ENCODE peak calls at places on chromosomes 11 and 22, in ten cellular contexts. One of them, this sample, is unnamed.

GRCh38 chr11:69828276-69828970 is 9.2 kb upstream of the FGF3 start:
- DNase-seq in activated T-cell treated with anti-CD3 and anti-CD28 coated beads, Interleukin-2, amount 50 U/mL, for 72 hours: no peak
- DNase-seq in naive B cell: no peak
- DNase-seq in SJSA1: no peak
- DNase-seq in AML-193: no peak
- DNase-seq in Calu3: no peak
- DNase-seq in skeletal muscle cell: no peak
- DNase-seq in C1 segment of cervical spinal cord: no peak
- DNase-seq in stimulated activated CD4-positive, alpha-beta T cell treated with anti-CD3 and anti-CD28 coated beads, Interleukin-12 subunit alpha, Interleukin-12 subunit beta, amount 100 ng/mL, for 24 hours: no peak
- DNase-seq in HEK293T: no peak
- DNase-seq in this sample: no peak

GRCh38 chr11:10108901-10109665 is 184.9 kb downstream of the SBF2 start:
- DNase-seq in activated T-cell treated with anti-CD3 and anti-CD28 coated beads, Interleukin-2, amount 50 U/mL, for 72 hours: no peak
- DNase-seq in naive B cell: no peak
- DNase-seq in SJSA1: no peak
- DNase-seq in AML-193: no peak
- DNase-seq in Calu3: no peak
- DNase-seq in skeletal muscle cell: peak; percentile 64
- DNase-seq in C1 segment of cervical spinal cord: no peak
- DNase-seq in stimulated activated CD4-positive, alpha-beta T cell treated with anti-CD3 and anti-CD28 coated beads, Interleukin-12 subunit alpha, Interleukin-12 subunit beta, amount 100 ng/mL, for 24 hours: no peak
- DNase-seq in HEK293T: no peak
- DNase-seq in this sample: no peak

GRCh38 chr11:18958221-18958910 is 19.2 kb upstream of the MRGPRX1 start:
- DNase-seq in activated T-cell treated with anti-CD3 and anti-CD28 coated beads, Interleukin-2, amount 50 U/mL, for 72 hours: no peak
- DNase-seq in naive B cell: no peak
- DNase-seq in SJSA1: no peak
- DNase-seq in AML-193: no peak
- DNase-seq in Calu3: peak; percentile 24
- DNase-seq in skeletal muscle cell: no peak
- DNase-seq in C1 segment of cervical spinal cord: no peak
- DNase-seq in stimulated activated CD4-positive, alpha-beta T cell treated with anti-CD3 and anti-CD28 coated beads, Interleukin-12 subunit alpha, Interleukin-12 subunit beta, amount 100 ng/mL, for 24 hours: no peak
- DNase-seq in HEK293T: no peak
- DNase-seq in this sample: no peak

GRCh38 chr11:64677441-64678023 is 45.5 kb downstream of the NRXN2 start:
- DNase-seq in activated T-cell treated with anti-CD3 and anti-CD28 coated beads, Interleukin-2, amount 50 U/mL, for 72 hours: no peak
- DNase-seq in naive B cell: no peak
- DNase-seq in SJSA1: no peak
- DNase-seq in AML-193: no peak
- DNase-seq in Calu3: no peak
- DNase-seq in skeletal muscle cell: no peak
- DNase-seq in C1 segment of cervical spinal cord: no peak
- DNase-seq in stimulated activated CD4-positive, alpha-beta T cell treated with anti-CD3 and anti-CD28 coated beads, Interleukin-12 subunit alpha, Interleukin-12 subunit beta, amount 100 ng/mL, for 24 hours: no peak
- DNase-seq in HEK293T: no peak
- DNase-seq in this sample: no peak

GRCh38 chr22:24247011-24247507 is 2.2 kb upstream of the GGT5 start:
- DNase-seq in activated T-cell treated with anti-CD3 and anti-CD28 coated beads, Interleukin-2, amount 50 U/mL, for 72 hours: no peak
- DNase-seq in naive B cell: no peak
- DNase-seq in SJSA1: no peak
- DNase-seq in AML-193: no peak
- DNase-seq in Calu3: no peak
- DNase-seq in skeletal muscle cell: no peak
- DNase-seq in C1 segment of cervical spinal cord: no peak
- DNase-seq in stimulated activated CD4-positive, alpha-beta T cell treated with anti-CD3 and anti-CD28 coated beads, Interleukin-12 subunit alpha, Interleukin-12 subunit beta, amount 100 ng/mL, for 24 hours: no peak
- DNase-seq in HEK293T: peak; percentile 8
- DNase-seq in this sample: no peak

GRCh38 chr11:125918140-125918840 is 14.0 kb downstream of the DDX25 start:
- DNase-seq in activated T-cell treated with anti-CD3 and anti-CD28 coated beads, Interleukin-2, amount 50 U/mL, for 72 hours: no peak
- DNase-seq in naive B cell: no peak
- DNase-seq in SJSA1: no peak
- DNase-seq in AML-193: no peak
- DNase-seq in Calu3: no peak
- DNase-seq in skeletal muscle cell: no peak
- DNase-seq in C1 segment of cervical spinal cord: no peak
- DNase-seq in stimulated activated CD4-positive, alpha-beta T cell treated with anti-CD3 and anti-CD28 coated beads, Interleukin-12 subunit alpha, Interleukin-12 subunit beta, amount 100 ng/mL, for 24 hours: no peak
- DNase-seq in HEK293T: no peak
- DNase-seq in this sample: no peak

GRCh38 chr22:24046024-24046423 is 34.9 kb downstream of the CABIN1 start:
- DNase-seq in activated T-cell treated with anti-CD3 and anti-CD28 coated beads, Interleukin-2, amount 50 U/mL, for 72 hours: no peak
- DNase-seq in naive B cell: no peak
- DNase-seq in SJSA1: no peak
- DNase-seq in AML-193: no peak
- DNase-seq in Calu3: no peak
- DNase-seq in skeletal muscle cell: no peak
- DNase-seq in C1 segment of cervical spinal cord: no peak
- DNase-seq in stimulated activated CD4-positive, alpha-beta T cell treated with anti-CD3 and anti-CD28 coated beads, Interleukin-12 subunit alpha, Interleukin-12 subunit beta, amount 100 ng/mL, for 24 hours: no peak
- DNase-seq in HEK293T: no peak
- DNase-seq in this sample: no peak

GRCh38 chr11:85589373-85589772 is 37.8 kb downstream of the DLG2 start:
- DNase-seq in activated T-cell treated with anti-CD3 and anti-CD28 coated beads, Interleukin-2, amount 50 U/mL, for 72 hours: no peak
- DNase-seq in naive B cell: no peak
- DNase-seq in SJSA1: no peak
- DNase-seq in AML-193: no peak
- DNase-seq in Calu3: no peak
- DNase-seq in skeletal muscle cell: no peak
- DNase-seq in C1 segment of cervical spinal cord: no peak
- DNase-seq in stimulated activated CD4-positive, alpha-beta T cell treated with anti-CD3 and anti-CD28 coated beads, Interleukin-12 subunit alpha, Interleukin-12 subunit beta, amount 100 ng/mL, for 24 hours: no peak
- DNase-seq in HEK293T: no peak
- DNase-seq in this sample: no peak

GRCh38 chr11:40328890-40329617 is 1130.4 kb downstream of the LRRC4C start:
- DNase-seq in activated T-cell treated with anti-CD3 and anti-CD28 coated beads, Interleukin-2, amount 50 U/mL, for 72 hours: no peak
- DNase-seq in naive B cell: no peak
- DNase-seq in SJSA1: peak; percentile 97
- DNase-seq in AML-193: no peak
- DNase-seq in Calu3: peak; percentile 26
- DNase-seq in skeletal muscle cell: peak; percentile 99
- DNase-seq in C1 segment of cervical spinal cord: no peak
- DNase-seq in stimulated activated CD4-positive, alpha-beta T cell treated with anti-CD3 and anti-CD28 coated beads, Interleukin-12 subunit alpha, Interleukin-12 subunit beta, amount 100 ng/mL, for 24 hours: no peak
- DNase-seq in HEK293T: no peak
- DNase-seq in this sample: no peak

GRCh38 chr11:114061053-114062049 is 1.8 kb downstream of the ZBTB16 start:
- DNase-seq in activated T-cell treated with anti-CD3 and anti-CD28 coated beads, Interleukin-2, amount 50 U/mL, for 72 hours: no peak
- DNase-seq in naive B cell: no peak
- DNase-seq in SJSA1: no peak
- DNase-seq in AML-193: peak; percentile 49
- DNase-seq in Calu3: no peak
- DNase-seq in skeletal muscle cell: no peak
- DNase-seq in C1 segment of cervical spinal cord: peak; percentile 52
- DNase-seq in stimulated activated CD4-positive, alpha-beta T cell treated with anti-CD3 and anti-CD28 coated beads, Interleukin-12 subunit alpha, Interleukin-12 subunit beta, amount 100 ng/mL, for 24 hours: no peak
- DNase-seq in HEK293T: peak; percentile 33
- DNase-seq in this sample: no peak

GRCh38 chr11:64001552-64002427 is 15.6 kb downstream of the OTUB1 start:
- DNase-seq in activated T-cell treated with anti-CD3 and anti-CD28 coated beads, Interleukin-2, amount 50 U/mL, for 72 hours: no peak
- DNase-seq in naive B cell: no peak
- DNase-seq in SJSA1: no peak
- DNase-seq in AML-193: no peak
- DNase-seq in Calu3: no peak
- DNase-seq in skeletal muscle cell: no peak
- DNase-seq in C1 segment of cervical spinal cord: no peak
- DNase-seq in stimulated activated CD4-positive, alpha-beta T cell treated with anti-CD3 and anti-CD28 coated beads, Interleukin-12 subunit alpha, Interleukin-12 subunit beta, amount 100 ng/mL, for 24 hours: no peak
- DNase-seq in HEK293T: no peak
- DNase-seq in this sample: no peak

GRCh38 chr11:19079643-19080440 is 19.3 kb upstream of the MRGPRX2 start:
- DNase-seq in activated T-cell treated with anti-CD3 and anti-CD28 coated beads, Interleukin-2, amount 50 U/mL, for 72 hours: no peak
- DNase-seq in naive B cell: no peak
- DNase-seq in SJSA1: no peak
- DNase-seq in AML-193: no peak
- DNase-seq in Calu3: peak; percentile 70
- DNase-seq in skeletal muscle cell: peak; percentile 84
- DNase-seq in C1 segment of cervical spinal cord: no peak
- DNase-seq in stimulated activated CD4-positive, alpha-beta T cell treated with anti-CD3 and anti-CD28 coated beads, Interleukin-12 subunit alpha, Interleukin-12 subunit beta, amount 100 ng/mL, for 24 hours: no peak
- DNase-seq in HEK293T: no peak
- DNase-seq in this sample: no peak

GRCh38 chr11:32830413-32830738 is 649 bp downstream of the PRRG4 start:
- DNase-seq in activated T-cell treated with anti-CD3 and anti-CD28 coated beads, Interleukin-2, amount 50 U/mL, for 72 hours: no peak
- DNase-seq in naive B cell: no peak
- DNase-seq in SJSA1: no peak
- DNase-seq in AML-193: peak; percentile 31
- DNase-seq in Calu3: peak; percentile 63
- DNase-seq in skeletal muscle cell: no peak
- DNase-seq in C1 segment of cervical spinal cord: no peak
- DNase-seq in stimulated activated CD4-positive, alpha-beta T cell treated with anti-CD3 and anti-CD28 coated beads, Interleukin-12 subunit alpha, Interleukin-12 subunit beta, amount 100 ng/mL, for 24 hours: no peak
- DNase-seq in HEK293T: peak; percentile 19
- DNase-seq in this sample: no peak

GRCh38 chr11:119680899-119681370 is 48.1 kb downstream of the NECTIN1 start:
- DNase-seq in activated T-cell treated with anti-CD3 and anti-CD28 coated beads, Interleukin-2, amount 50 U/mL, for 72 hours: no peak
- DNase-seq in naive B cell: no peak
- DNase-seq in SJSA1: no peak
- DNase-seq in AML-193: peak; percentile 19
- DNase-seq in Calu3: no peak
- DNase-seq in skeletal muscle cell: no peak
- DNase-seq in C1 segment of cervical spinal cord: no peak
- DNase-seq in stimulated activated CD4-positive, alpha-beta T cell treated with anti-CD3 and anti-CD28 coated beads, Interleukin-12 subunit alpha, Interleukin-12 subunit beta, amount 100 ng/mL, for 24 hours: no peak
- DNase-seq in HEK293T: no peak
- DNase-seq in this sample: no peak

GRCh38 chr22:36977401-36977861 is 41.8 kb downstream of the TST start:
- DNase-seq in activated T-cell treated with anti-CD3 and anti-CD28 coated beads, Interleukin-2, amount 50 U/mL, for 72 hours: peak; percentile 87
- DNase-seq in naive B cell: peak; percentile 67
- DNase-seq in SJSA1: peak; percentile 13
- DNase-seq in AML-193: peak; percentile 17
- DNase-seq in Calu3: peak; percentile 74
- DNase-seq in skeletal muscle cell: no peak
- DNase-seq in C1 segment of cervical spinal cord: peak; percentile 14
- DNase-seq in stimulated activated CD4-positive, alpha-beta T cell treated with anti-CD3 and anti-CD28 coated beads, Interleukin-12 subunit alpha, Interleukin-12 subunit beta, amount 100 ng/mL, for 24 hours: peak; percentile 78
- DNase-seq in HEK293T: peak; percentile 61
- DNase-seq in this sample: no peak

GRCh38 chr11:117097567-117098268 is 510 bp downstream of the SIK3 start:
- DNase-seq in activated T-cell treated with anti-CD3 and anti-CD28 coated beads, Interleukin-2, amount 50 U/mL, for 72 hours: peak; percentile 58
- DNase-seq in naive B cell: peak; percentile 39
- DNase-seq in SJSA1: peak; percentile 19
- DNase-seq in AML-193: no peak
- DNase-seq in Calu3: peak; percentile 18
- DNase-seq in skeletal muscle cell: no peak
- DNase-seq in C1 segment of cervical spinal cord: peak; percentile 72
- DNase-seq in stimulated activated CD4-positive, alpha-beta T cell treated with anti-CD3 and anti-CD28 coated beads, Interleukin-12 subunit alpha, Interleukin-12 subunit beta, amount 100 ng/mL, for 24 hours: peak; percentile 17
- DNase-seq in HEK293T: peak; percentile 49
- DNase-seq in this sample: no peak

GRCh38 chr22:37753746-37754145 is 54.0 kb upstream of the GCAT start:
- DNase-seq in activated T-cell treated with anti-CD3 and anti-CD28 coated beads, Interleukin-2, amount 50 U/mL, for 72 hours: no peak
- DNase-seq in naive B cell: no peak
- DNase-seq in SJSA1: no peak
- DNase-seq in AML-193: no peak
- DNase-seq in Calu3: peak; percentile 53
- DNase-seq in skeletal muscle cell: no peak
- DNase-seq in C1 segment of cervical spinal cord: no peak
- DNase-seq in stimulated activated CD4-positive, alpha-beta T cell treated with anti-CD3 and anti-CD28 coated beads, Interleukin-12 subunit alpha, Interleukin-12 subunit beta, amount 100 ng/mL, for 24 hours: no peak
- DNase-seq in HEK293T: no peak
- DNase-seq in this sample: no peak

GRCh38 chr11:21556936-21557335 is 635.9 kb upstream of the ANO5 start:
- DNase-seq in activated T-cell treated with anti-CD3 and anti-CD28 coated beads, Interleukin-2, amount 50 U/mL, for 72 hours: no peak
- DNase-seq in naive B cell: no peak
- DNase-seq in SJSA1: no peak
- DNase-seq in AML-193: no peak
- DNase-seq in Calu3: no peak
- DNase-seq in skeletal muscle cell: no peak
- DNase-seq in C1 segment of cervical spinal cord: no peak
- DNase-seq in stimulated activated CD4-positive, alpha-beta T cell treated with anti-CD3 and anti-CD28 coated beads, Interleukin-12 subunit alpha, Interleukin-12 subunit beta, amount 100 ng/mL, for 24 hours: no peak
- DNase-seq in HEK293T: no peak
- DNase-seq in this sample: no peak

GRCh38 chr22:23060612-23061400 is 9.5 kb upstream of the GNAZ start:
- DNase-seq in activated T-cell treated with anti-CD3 and anti-CD28 coated beads, Interleukin-2, amount 50 U/mL, for 72 hours: no peak
- DNase-seq in naive B cell: no peak
- DNase-seq in SJSA1: no peak
- DNase-seq in AML-193: no peak
- DNase-seq in Calu3: no peak
- DNase-seq in skeletal muscle cell: no peak
- DNase-seq in C1 segment of cervical spinal cord: no peak
- DNase-seq in stimulated activated CD4-positive, alpha-beta T cell treated with anti-CD3 and anti-CD28 coated beads, Interleukin-12 subunit alpha, Interleukin-12 subunit beta, amount 100 ng/mL, for 24 hours: no peak
- DNase-seq in HEK293T: no peak
- DNase-seq in this sample: no peak

This sample was measured in DMS 273 treated with DMSO at 0.1 percent for 48 hours.